ENCODE peak calls at places on chromosomes 11 and 22, in five cellular contexts. O is A549, V is stomach, F is neural progenitor cell, I is sigmoid colon. H is an unnamed sample.

GRCh38 chr11:60367009-60367408 is 11.3 kb upstream of the MS4A7 start:
- DNase-seq in O (no peak), V (no peak), F (no peak), I (no peak), H (no peak)

GRCh38 chr11:115527534-115528125 is 23.4 kb upstream of the CADM1 start:
- DNase-seq in O (no peak), V (no peak), F (peak; percentile 72), I (no peak), H (no peak)

GRCh38 chr11:94869186-94869585 is 101.0 kb downstream of the AMOTL1 start:
- DNase-seq in O (no peak), V (no peak), F (no peak), I (no peak), H (no peak)

GRCh38 chr11:85170184-85170583 is 457.0 kb downstream of the DLG2 start:
- DNase-seq in O (peak; percentile 67), V (no peak), F (no peak), I (no peak), H (no peak)

GRCh38 chr11:125091247-125091876 is 20.1 kb downstream of the TMEM218 start:
- DNase-seq in O (peak; percentile 46), V (no peak), F (peak; percentile 89), I (peak; percentile 62), H (no peak)

GRCh38 chr11:92276773-92277172 is 52.2 kb downstream of the FAT3 start:
- DNase-seq in O (no peak), V (no peak), F (no peak), I (no peak), H (no peak)

GRCh38 chr11:111922803-111923202 is 4.1 kb downstream of the C11orf52 start:
- DNase-seq in O (no peak), V (peak; percentile 49), F (no peak), I (peak; percentile 87), H (no peak)

GRCh38 chr11:43825217-43825816 is 55.3 kb upstream of the ALKBH3 start:
- DNase-seq in O (peak; percentile 31), V (no peak), F (peak; percentile 55), I (no peak), H (no peak)

GRCh38 chr11:129267716-129268115 is 75.6 kb upstream of the ARHGAP32 start:
- DNase-seq in O (no peak), V (no peak), F (no peak), I (no peak), H (no peak)

GRCh38 chr11:62875698-62876483 is 4.8 kb upstream of the SLC3A2 start:
- DNase-seq in O (no peak), V (peak; percentile 63), F (no peak), I (no peak), H (no peak)

GRCh38 chr11:94768602-94769511 is 701 bp downstream of the AMOTL1 start:
- DNase-seq in O (no peak), V (peak; percentile 37), F (peak; percentile 63), I (peak; percentile 73), H (peak; percentile 85)

GRCh38 chr11:63493127-63493526 is 2.2 kb upstream of the PLAAT5 start:
- DNase-seq in O (no peak), V (no peak), F (no peak), I (no peak), H (no peak)

GRCh38 chr11:75554258-75555022 is 7.6 kb upstream of the SERPINH1 start:
- DNase-seq in O (no peak), V (peak; percentile 67), F (peak; percentile 91), I (peak; percentile 99), H (peak; percentile 89)

GRCh38 chr11:121513807-121514206 is 61.0 kb upstream of the SORL1-AS1 start:
- DNase-seq in O (no peak), V (no peak), F (no peak), I (no peak), H (no peak)

GRCh38 chr11:92596596-92597317 is 372.1 kb downstream of the FAT3 start:
- DNase-seq in O (no peak), V (no peak), F (no peak), I (no peak), H (no peak)

GRCh38 chr11:61061081-61061826 is 41.0 kb upstream of the CD5 start:
- DNase-seq in O (no peak), V (no peak), F (no peak), I (peak; percentile 15), H (no peak)

GRCh38 chr22:44758970-44759365 is 6.6 kb downstream of the ARHGAP8 start:
- DNase-seq in O (no peak), V (no peak), F (no peak), I (no peak), H (no peak)

GRCh38 chr22:25094579-25094978 is 105.1 kb upstream of the CRYBB3 start:
- DNase-seq in O (no peak), V (no peak), F (no peak), I (no peak), H (no peak)

GRCh38 chr11:61699737-61700160 is 19.6 kb downstream of the DAGLA start:
- DNase-seq in O (no peak), V (peak; percentile 85), F (no peak), I (peak; percentile 80), H (no peak)

GRCh38 chr11:17387280-17387679 is 1.2 kb downstream of the KCNJ11 start:
- DNase-seq in O (no peak), V (no peak), F (no peak), I (no peak), H (no peak)

GRCh38 chr11:17387811-17388210 is 648 bp downstream of the KCNJ11 start:
- DNase-seq in O (no peak), V (no peak), F (no peak), I (no peak), H (no peak)

GRCh38 chr11:17385492-17385891 is 3.0 kb downstream of the KCNJ11 start:
- DNase-seq in O (no peak), V (no peak), F (no peak), I (no peak), H (no peak)

GRCh38 chr11:17385926-17386325 is 2.5 kb downstream of the KCNJ11 start:
- DNase-seq in O (no peak), V (no peak), F (no peak), I (no peak), H (no peak)

DNA sequence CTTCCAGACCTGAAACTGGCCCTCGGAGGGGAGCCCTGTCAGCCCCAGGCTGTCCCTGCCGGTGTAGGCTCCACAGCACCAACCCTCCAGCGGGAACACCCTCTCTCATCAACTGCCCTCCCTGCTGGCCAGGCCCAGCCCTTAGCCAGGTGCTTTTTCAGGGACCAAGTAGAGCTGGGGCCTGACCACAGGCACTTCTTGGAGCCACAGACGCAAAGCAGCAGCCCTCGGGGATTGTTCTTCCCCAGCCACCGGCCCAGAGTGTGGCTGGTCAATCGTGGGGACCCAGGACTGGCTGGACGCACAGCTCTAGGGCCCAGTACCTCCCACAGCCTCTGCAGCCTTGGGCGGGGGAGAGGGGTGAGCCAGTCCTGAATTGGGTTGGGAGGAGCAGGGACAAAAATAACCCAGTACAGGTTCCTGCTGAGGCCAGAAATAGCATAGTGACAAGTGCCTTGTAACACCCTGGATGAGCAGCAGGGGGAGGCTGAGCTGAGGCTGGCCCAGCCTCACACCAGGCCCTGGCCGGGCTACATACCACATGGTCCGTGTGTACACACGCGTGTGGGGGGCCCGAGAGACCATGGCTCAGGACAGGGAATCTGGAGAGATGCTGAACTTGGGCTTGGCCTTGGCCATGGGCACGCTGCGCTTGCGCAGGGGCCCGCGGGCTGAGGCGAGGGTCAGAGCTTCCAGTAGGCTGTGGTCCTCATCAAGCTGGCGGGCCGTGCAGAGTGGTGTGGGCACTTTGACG is 2.0 kb downstream of the KCNJ11 start:
- DNase-seq in O (peak; percentile 69), V (peak; percentile 80), F (peak; percentile 69), I (no peak), H (peak; percentile 55)
- H3K4me3 ChIP-seq in O (no peak overlapping the region), V (peak overlapping the region; percentile 30), F (no peak overlapping the region), I (no peak overlapping the region), H (no peak overlapping the region)

GRCh38 chr11:97428247-97428646 is 1038.4 kb downstream of the JRKL start:
- DNase-seq in O (no peak), V (no peak), F (no peak), I (no peak), H (no peak)
- H3K4me1 ChIP-seq in O (no peaks in the 10 kb centered on the region), V (no peaks in the 10 kb centered on the region), F (no peaks in the 10 kb centered on the region), I (no peaks in the 10 kb centered on the region), H (no peaks in the 10 kb centered on the region)

GRCh38 chr22:28967163-28967562 is 83.8 kb downstream of the ZNRF3 start:
- DNase-seq in O (no peak), V (no peak), F (no peak), I (no peak), H (no peak)
- H3K4me3 ChIP-seq in O (no peak overlapping the region), V (no peak overlapping the region), F (no peak overlapping the region), I (no peak overlapping the region), H (no peak overlapping the region)

GRCh38 chr11:3835752-3836151 is 5.0 kb downstream of the RHOG start:
- DNase-seq in O (no peak), V (no peak), F (no peak), I (no peak), H (no peak)

GRCh38 chr11:3838504-3838903 is 2.3 kb downstream of the RHOG start:
- DNase-seq in O (no peak), V (no peak), F (no peak), I (no peak), H (no peak)

GRCh38 chr11:3835100-3835485 is 5.7 kb downstream of the RHOG start:
- DNase-seq in O (no peak), V (no peak), F (no peak), I (no peak), H (no peak)

GRCh38 chr11:3837793-3838192 is 3.0 kb downstream of the RHOG start:
- DNase-seq in O (no peak), V (peak; percentile 36), F (no peak), I (peak; percentile 76), H (peak; percentile 75)

DNA sequence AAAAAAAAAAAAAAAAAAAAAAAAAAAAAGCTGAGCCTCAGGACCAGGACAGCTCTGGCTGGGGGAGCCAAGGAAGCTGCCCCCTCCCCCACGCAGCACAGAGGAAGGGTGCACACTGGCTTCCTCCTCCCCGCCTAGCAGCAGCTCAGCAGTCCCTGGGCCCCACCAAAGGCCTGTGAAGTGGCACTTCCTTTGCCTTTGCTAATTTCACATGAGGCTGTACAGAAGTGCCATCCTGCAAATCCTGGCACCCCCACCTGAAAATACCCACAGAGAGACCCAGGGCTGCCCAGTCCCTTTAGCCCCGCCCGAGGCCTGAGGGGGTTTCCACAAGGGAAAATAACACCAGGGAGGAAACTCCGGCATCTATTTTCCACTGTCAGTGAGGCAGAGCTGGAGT is 3.9 kb downstream of the RHOG start:
- DNase-seq in O (no peak), V (peak; percentile 31), F (no peak), I (no peak), H (peak; percentile 89)
- H3K4me1 ChIP-seq in O (peaks cover 41% of the 10 kb centered on the region), V (peaks cover 85% of the 10 kb centered on the region), F (peaks cover 7% of the 10 kb centered on the region), I (peaks cover 65% of the 10 kb centered on the region), H (peaks cover 40% of the 10 kb centered on the region)

GRCh38 chr11:33294797-33295196 is 37.6 kb downstream of the HIPK3 start:
- DNase-seq in O (no peak), V (no peak), F (no peak), I (no peak), H (no peak)

GRCh38 chr11:33294224-33294623 is 37.0 kb downstream of the HIPK3 start:
- DNase-seq in O (no peak), V (no peak), F (no peak), I (no peak), H (no peak)

GRCh38 chr11:33290319-33290718 is 33.1 kb downstream of the HIPK3 start:
- DNase-seq in O (no peak), V (no peak), F (no peak), I (no peak), H (no peak)

GRCh38 chr11:33292306-33292705 is 35.1 kb downstream of the HIPK3 start:
- DNase-seq in O (no peak), V (no peak), F (no peak), I (no peak), H (no peak)

GRCh38 chr11:33291004-33291777 is 34.0 kb downstream of the HIPK3 start:
- DNase-seq in O (peak; percentile 43), V (no peak), F (no peak), I (no peak), H (no peak)
- H3K4me3 ChIP-seq in O (no peak overlapping the region), V (no peak overlapping the region), F (no peak overlapping the region), I (no peak overlapping the region), H (no peak overlapping the region)